ENCODE peak calls at places on chromosome 7, in seven cellular contexts. X is spleen; K is naive thymus-derived CD4-positive, alpha-beta T cell; D is lower lobe of right lung; I is heart right ventricle; H is upper lobe of right lung; U is hepatocyte. W is an unnamed sample. For H3K4me1 and H3K36me3, the result is how much of the 10 kb centered on the place peaks cover.

GRCh38 chr7:7539152-7539551 is 3.5 kb upstream of the COL28A1 start:
- DNase-seq in I (no peak), K (no peak), X (no peak), U (no peak), H (no peak), D (no peak), W (no peak)

GRCh38 chr7:100894860-100895700 is 608 bp downstream of the ACHE start:
- DNase-seq in I (peak), K (peak), X (peak), U (peak), D (no peak), H (peak), W (peak)

GRCh38 chr7:35658602-35659201 is 36.2 kb downstream of the HERPUD2 start:
- DNase-seq in I (no peak), D (no peak), U (no peak), X (no peak), K (no peak), H (no peak), W (no peak)

GRCh38 chr7:114345494-114345893 is 69.1 kb upstream of the FOXP2 start:
- DNase-seq in I (no peak), U (no peak), D (no peak), X (no peak), K (no peak), H (no peak), W (no peak)

GRCh38 chr7:29478218-29478617 is 85.4 kb upstream of the PRR15 start:
- DNase-seq in U (no peak), K (no peak), I (no peak), X (no peak), H (no peak), D (no peak), W (no peak)

GRCh38 chr7:116211006-116211912 is 920 bp downstream of the TES start:
- DNase-seq in X (peak), K (peak), H (peak), U (peak), D (peak), I (peak), W (peak)

GRCh38 chr7:80334908-80335307 is 177.0 kb downstream of the GNAT3 start:
- DNase-seq in X (no peak), U (no peak), K (no peak), D (no peak), I (no peak), H (no peak), W (no peak)

GRCh38 chr7:44977304-44977858 is 1.4 kb downstream of the MYO1G start:
- DNase-seq in X (peak), U (no peak), D (no peak), I (no peak), H (no peak), K (peak), W (no peak)

GRCh38 chr7:100171087-100171681 is 2.8 kb upstream of the GAL3ST4 start:
- DNase-seq in U (peak), D (no peak), H (peak), I (no peak), K (peak), X (peak), W (no peak)

GRCh38 chr7:119377-120163 is 72.8 kb upstream of the FAM20C start:
- DNase-seq in H (peak), D (peak), X (no peak), I (peak), K (no peak), U (peak), W (no peak)

GRCh38 chr7:115087437-115087836 is 165.5 kb downstream of the MDFIC start:
- DNase-seq in I (no peak), H (no peak), K (no peak), X (no peak), U (peak), D (no peak), W (no peak)

GRCh38 chr7:71484381-71484780 is 352.4 kb downstream of the GALNT17 start:
- DNase-seq in H (no peak), D (no peak), U (no peak), K (no peak), X (no peak), I (no peak), W (no peak)

GRCh38 chr7:140585333-140585732 is 55.3 kb downstream of the DENND2A start:
- DNase-seq in K (no peak), H (no peak), X (peak), D (no peak), I (no peak), U (no peak), W (no peak)

GRCh38 chr7:51190950-51191349 is 125.7 kb downstream of the COBL start:
- DNase-seq in D (no peak), U (no peak), K (no peak), I (no peak), H (no peak), X (no peak), W (no peak)

GRCh38 chr7:103065666-103066065 is 8.9 kb downstream of the FBXL13 start:
- DNase-seq in H (peak), D (no peak), X (peak), I (peak), U (peak), K (no peak), W (peak)

GRCh38 chr7:20317413-20317812 is 13.3 kb upstream of the ITGB8 start:
- DNase-seq in X (no peak), U (no peak), D (no peak), I (no peak), H (no peak), K (no peak), W (no peak)

GRCh38 chr7:80563561-80564327 is 51.9 kb upstream of the GNAT3 start:
- DNase-seq in X (no peak), D (no peak), U (no peak), H (no peak), K (no peak), I (no peak), W (no peak)

GRCh38 chr7:146054909-146055308 is 61.7 kb upstream of the CNTNAP2 start:
- DNase-seq in D (no peak), H (no peak), K (no peak), U (no peak), I (no peak), X (no peak), W (no peak)

GRCh38 chr7:6487184-6487545 is 39.4 kb upstream of the DAGLB start:
- DNase-seq in X (no peak), U (no peak), D (no peak), K (no peak), H (no peak), I (no peak), W (no peak)

GRCh38 chr7:20260219-20260618 is 43.0 kb upstream of the MACC1 start:
- DNase-seq in H (no peak), I (no peak), U (no peak), K (no peak), D (no peak), X (no peak), W (no peak)

GRCh38 chr7:35252584-35252983 is 1.3 kb downstream of the TBX20 start:
- DNase-seq in H (no peak), X (no peak), U (no peak), D (no peak), K (no peak), I (no peak), W (no peak)

GRCh38 chr7:157813053-157813452 is 476.2 kb downstream of the DNAJB6 start:
- DNase-seq in X (peak), H (peak), D (peak), I (no peak), K (no peak), U (no peak), W (no peak)

GRCh38 chr7:139596626-139597025 is 73.1 kb downstream of the CLEC2L start:
- DNase-seq in U (no peak), K (no peak), I (no peak), X (no peak), D (no peak), H (no peak), W (no peak)

GRCh38 chr7:19665399-19666008 is 43.3 kb downstream of the POLR1F start:
- DNase-seq in K (peak), U (peak), D (no peak), X (no peak), H (no peak), I (no peak), W (peak)

GRCh38 chr7:41220275-41220674 is 482.6 kb downstream of the INHBA start:
- DNase-seq in K (no peak), D (no peak), I (no peak), H (no peak), X (no peak), U (no peak), W (no peak)

GRCh38 chr7:27774717-27775328 is 34.9 kb downstream of the TAX1BP1 start:
- DNase-seq in X (no peak), K (peak), I (no peak), H (no peak), U (peak), D (no peak), W (peak)

GRCh38 chr7:100119701-100120517 is 475 bp downstream of the CNPY4 start:
- DNase-seq in K (peak), D (peak), I (peak), X (peak), H (no peak), U (peak), W (no peak)

GRCh38 chr7:37081436-37081835 is 357.1 kb upstream of the AOAH start:
- DNase-seq in X (no peak), I (peak), U (peak), K (peak), D (no peak), H (no peak), W (peak)

GRCh38 chr7:157018328-157018996 is 8.0 kb upstream of the MNX1 start:
- DNase-seq in I (no peak), X (no peak), H (peak), K (no peak), U (no peak), D (no peak), W (no peak)

GRCh38 chr7:3673524-3673923 is 372.5 kb downstream of the SDK1 start:
- DNase-seq in U (peak), X (no peak), H (peak), I (peak), D (peak), K (peak), W (peak)

GRCh38 chr7:28106316-28106957 is 74.2 kb downstream of the JAZF1 start:
- DNase-seq in U (no peak), H (no peak), D (no peak), X (no peak), K (no peak), I (no peak), W (no peak)

GRCh38 chr7:128740996-128741395 is 1.8 kb downstream of the CALU start:
- DNase-seq in I (no peak), U (no peak), K (no peak), H (no peak), D (no peak), X (no peak), W (peak)

GRCh38 chr7:112495820-112496462 is 15.2 kb downstream of the LSMEM1 start:
- DNase-seq in D (no peak), I (no peak), H (no peak), U (peak), K (peak), X (no peak), W (peak)

GRCh38 chr7:105617280-105618015 is 36.2 kb upstream of the EFCAB10 start:
- DNase-seq in D (no peak), K (no peak), H (peak), I (no peak), U (no peak), X (no peak), W (no peak)

GRCh38 chr7:144835166-144835611 is 664 bp downstream of the TPK1 start:
- DNase-seq in I (peak), D (peak), H (no peak), X (no peak), K (no peak), U (peak), W (peak)

GRCh38 chr7:118202056-118202455 is 18.1 kb downstream of the LSM8 start:
- DNase-seq in D (no peak), I (no peak), H (no peak), X (no peak), K (no peak), U (no peak), W (no peak)

GRCh38 chr7:1665721-1666250 is 4.3 kb upstream of the ELFN1 start:
- DNase-seq in I (peak), D (peak), K (no peak), U (peak), X (peak), H (peak), W (no peak)

GRCh38 chr7:29853775-29854174 is 47.5 kb downstream of the WIPF3 start:
- DNase-seq in D (no peak), X (no peak), U (no peak), I (no peak), H (no peak), K (no peak), W (no peak)

GRCh38 chr7:108614903-108615302 is 45.2 kb downstream of the DNAJB9 start:
- DNase-seq in X (no peak), D (no peak), H (no peak), K (no peak), I (no peak), U (no peak), W (no peak)

GRCh38 chr7:21926448-21926847 is 19.3 kb downstream of the CDCA7L start:
- DNase-seq in K (no peak), D (no peak), I (no peak), X (no peak), H (no peak), U (no peak), W (no peak)

GRCh38 chr7:130896898-130897514 is 163.0 kb upstream of the KLF14 start:
- DNase-seq in X (peak), D (peak), H (peak), K (peak), I (peak), U (peak), W (peak)
- H3K4me1 ChIP-seq in X (half or more), D (half or more), H (half or more), K (under half), I (half or more), U (under half), W (under half)

DNA sequence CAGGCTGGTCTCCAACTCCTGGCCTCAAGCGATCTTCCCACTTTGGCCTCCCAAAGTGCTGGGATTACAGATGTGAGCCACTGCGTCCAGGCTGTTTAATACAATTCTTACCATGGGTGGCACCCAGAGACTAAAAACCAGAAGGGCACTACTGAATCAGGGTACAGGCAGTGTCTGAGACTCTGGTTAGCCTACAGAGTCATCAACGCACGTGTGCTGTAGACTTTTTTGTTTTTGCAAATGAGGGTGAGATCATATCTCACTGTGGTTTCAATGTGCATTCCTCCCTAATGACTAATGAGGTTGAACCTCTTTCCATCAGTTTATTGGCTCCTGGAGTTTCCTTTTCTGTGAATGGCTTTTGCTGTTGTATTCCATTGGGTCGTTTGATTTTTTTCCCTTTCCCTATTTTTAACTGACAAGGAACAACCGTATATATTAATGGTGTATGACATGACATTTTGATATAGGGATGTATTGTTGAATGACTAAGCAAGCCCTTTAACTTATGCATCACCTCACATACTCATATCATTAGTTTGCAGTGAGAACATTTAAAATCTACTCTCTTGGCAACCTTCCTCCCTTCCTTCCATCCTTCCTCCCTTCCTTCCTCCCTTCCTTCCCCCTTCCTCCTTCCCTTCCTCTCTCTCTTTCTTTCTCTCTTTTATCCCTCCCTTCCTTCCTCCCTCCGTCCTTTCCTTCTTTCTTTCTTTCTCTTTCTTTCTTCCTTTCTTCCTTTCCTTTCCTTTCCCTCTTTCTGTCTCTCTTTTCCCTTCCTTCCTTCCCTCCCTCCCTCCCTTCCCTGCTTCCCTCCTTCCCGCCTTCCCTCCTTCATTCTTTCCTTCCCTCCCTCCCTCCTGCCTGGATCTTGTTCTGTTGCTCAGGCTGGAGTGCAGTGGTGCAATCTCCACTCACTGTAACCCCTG is 9.3 kb upstream of the TMEM270 start:
- DNase-seq in K (no peak), X (no peak), U (peak), I (no peak), D (no peak), H (no peak), W (peak)
- H3K27ac ChIP-seq in K (no peak), X (no peak), U (peak), I (peak), D (peak), H (peak), W (peak)

DNA sequence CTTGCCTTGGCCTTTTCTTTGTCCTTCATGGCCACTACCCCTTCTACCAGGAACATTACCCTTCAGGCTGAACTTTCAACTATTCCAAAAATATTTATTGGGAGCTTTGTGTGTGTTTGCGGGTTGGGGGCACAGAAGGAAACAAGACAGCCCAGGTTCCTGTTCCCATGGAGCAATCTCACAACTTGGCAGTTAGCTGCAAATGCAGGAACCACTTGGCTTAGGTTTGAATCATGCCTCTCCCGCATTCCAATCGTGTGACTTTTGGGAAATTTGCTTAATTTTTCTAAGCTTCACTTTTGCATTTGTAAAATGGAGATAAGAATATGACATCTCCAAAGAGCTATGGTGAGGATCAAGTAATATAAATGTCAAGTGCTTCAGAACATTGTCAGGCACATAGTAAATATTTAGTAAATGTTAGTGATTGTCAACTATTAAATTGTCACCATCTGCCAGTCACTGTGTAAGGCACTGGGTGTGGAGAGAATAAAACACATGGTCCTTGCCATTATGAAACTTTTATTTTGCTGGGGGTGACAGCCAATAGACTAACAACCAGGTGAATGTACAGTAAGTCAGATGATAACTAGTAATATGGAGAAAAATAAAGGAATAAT is 277.1 kb downstream of the SNX13 start:
- DNase-seq in D (no peak), H (no peak), X (no peak), K (no peak), I (no peak), U (peak), W (no peak)
- H3K36me3 ChIP-seq in D (under half), H (under half), X (under half), K (under half), I (under half), U (under half), W (under half)

DNA sequence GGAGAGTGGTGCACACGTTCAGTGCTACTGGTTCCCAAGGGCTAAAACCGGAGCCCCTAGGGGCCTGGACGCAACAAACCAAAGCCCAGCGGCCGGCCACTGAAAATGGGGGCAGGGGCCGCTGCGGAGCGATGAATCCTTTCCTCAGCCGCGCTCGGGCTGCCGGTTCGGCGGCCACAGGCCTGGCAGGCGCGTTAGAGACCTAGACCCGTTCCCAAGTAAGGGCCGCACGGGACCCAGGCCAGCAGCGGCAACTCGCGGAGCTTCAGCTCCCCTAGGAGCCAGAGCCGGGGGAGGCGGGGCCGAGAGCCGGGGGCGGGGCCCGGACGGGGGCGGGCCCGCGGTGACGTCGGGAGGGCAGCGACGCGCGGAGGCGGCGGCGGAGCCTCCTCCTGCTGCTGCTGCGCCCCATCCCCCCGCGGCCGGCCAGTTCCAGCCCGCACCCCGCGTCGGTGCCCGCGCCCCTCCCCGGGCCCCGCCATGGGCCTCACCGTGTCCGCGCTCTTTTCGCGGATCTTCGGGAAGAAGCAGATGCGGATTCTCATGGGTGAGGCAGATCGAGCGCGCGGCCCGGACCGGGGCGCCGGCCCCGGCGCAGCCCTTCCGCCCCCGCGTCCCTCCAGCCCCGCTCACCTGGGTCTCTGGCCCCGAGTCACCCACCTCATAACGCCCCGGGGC is at the start of gene ARF5:
- DNase-seq in D (peak), K (peak), I (peak), H (peak), X (peak), U (peak), W (peak)
- H3K4me1 ChIP-seq in D (under half), K (under half), I (under half), H (under half), X (half or more), U (under half), W (under half)

GRCh38 chr7:148588891-148589215 is 1.7 kb upstream of the C7orf33 start:
- DNase-seq in I (no peak), U (no peak), D (no peak), H (no peak), X (no peak), K (no peak), W (no peak)
- H3K27ac ChIP-seq in I (no peak), U (no peak), D (no peak), H (no peak), X (no peak), K (no peak), W (no peak)

GRCh38 chr7:66804001-66804400 is 63.5 kb downstream of the RABGEF1 start:
- DNase-seq in X (no peak), U (no peak), H (no peak), D (no peak), K (no peak), I (no peak), W (no peak)
- H3K36me3 ChIP-seq in X (half or more), U (under half), H (half or more), D (half or more), K (under half), I (half or more), W (under half)

GRCh38 chr7:89926721-89927120 is 227.5 kb upstream of the STEAP1 start:
- DNase-seq in U (no peak), I (no peak), K (no peak), X (no peak), H (no peak), D (no peak), W (no peak)

GRCh38 chr7:89927762-89928161 is 226.5 kb upstream of the STEAP1 start:
- DNase-seq in I (no peak), D (no peak), U (no peak), H (no peak), X (no peak), K (no peak), W (no peak)
- H3K4me1 ChIP-seq in I (under half), D (under half), U (under half), H (under half), X (under half), K (under half), W (under half)

GRCh38 chr7:134343796-134344195 is 27.1 kb upstream of the SLC35B4 start:
- DNase-seq in I (no peak), K (no peak), U (no peak), D (no peak), X (no peak), H (no peak), W (no peak)
- H3K27ac ChIP-seq in I (no peak), K (no peak), U (no peak), D (no peak), X (no peak), H (no peak), W (no peak)

DNA sequence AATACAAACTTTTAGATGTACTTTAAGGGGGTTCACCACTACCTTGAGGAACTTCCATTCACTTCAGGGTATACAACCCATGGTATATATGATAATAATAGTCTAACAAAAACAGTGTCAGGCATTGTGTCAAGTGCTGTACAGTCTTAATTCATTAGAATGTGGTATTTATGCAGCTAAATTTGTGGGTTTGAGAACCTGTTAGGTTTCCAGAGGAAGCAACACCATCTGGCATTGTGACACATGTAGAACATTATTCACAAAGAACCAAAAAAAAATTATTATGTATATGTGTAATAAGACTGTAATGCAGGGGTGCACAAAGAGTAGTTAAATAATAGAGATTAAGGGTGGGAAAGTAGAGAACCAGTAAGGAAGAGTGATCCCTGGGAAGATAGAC is 26.3 kb downstream of the TMEM60 start:
- DNase-seq in X (no peak), D (no peak), K (no peak), H (no peak), I (no peak), U (no peak), W (no peak)
- H3K36me3 ChIP-seq in X (half or more), D (half or more), K (under half), H (half or more), I (half or more), U (under half), W (under half)